ENCODE peak calls at places on chromosome 6, in five cellular contexts. K, X, R, I and P are unnamed samples.

GRCh38 chr6:158589371-158589770 is 29.5 kb downstream of the TMEM181 start:
- DNase-seq in X (no peak), I (no peak), R (no peak), K (no peak), P (no peak)

GRCh38 chr6:104161960-104162669 is 697.6 kb downstream of the HACE1 start:
- DNase-seq in I (peak), K (no peak), R (no peak), X (peak), P (no peak)

GRCh38 chr6:29702519-29703103 is 20.6 kb upstream of the HLA-F start:
- DNase-seq in R (peak), I (peak), X (peak), K (peak), P (no peak)

GRCh38 chr6:129492260-129492659 is 217.7 kb downstream of the ARHGAP18 start:
- DNase-seq in K (no peak), X (peak), I (no peak), R (no peak), P (no peak)

GRCh38 chr6:89145962-89146747 is at the start of gene PM20D2:
- DNase-seq in X (peak), K (peak), R (peak), I (peak), P (peak)

GRCh38 chr6:57021086-57021720 is 25.3 kb upstream of the KIAA1586 start:
- DNase-seq in K (peak), X (peak), R (peak), I (peak), P (peak)

GRCh38 chr6:187252-187840 is 104.9 kb upstream of the DUSP22 start:
- DNase-seq in K (peak), I (no peak), X (no peak), R (no peak), P (no peak)

GRCh38 chr6:144216668-144217218 is 66.4 kb downstream of the STX11 start:
- DNase-seq in R (peak), K (no peak), X (no peak), I (peak), P (no peak)

GRCh38 chr6:17574871-17575560 is 25.1 kb upstream of the FAM8A1 start:
- DNase-seq in K (no peak), X (peak), I (no peak), R (no peak), P (no peak)

GRCh38 chr6:8494730-8495129 is 59.4 kb upstream of the SLC35B3 start:
- DNase-seq in I (no peak), K (no peak), X (no peak), R (no peak), P (peak)

GRCh38 chr6:33904050-33904827 is 100.4 kb upstream of the MLN start:
- DNase-seq in K (peak), I (no peak), R (no peak), X (no peak), P (peak)

GRCh38 chr6:72916906-72917305 is 295.0 kb downstream of the KCNQ5 start:
- DNase-seq in X (peak), R (no peak), K (no peak), I (no peak), P (no peak)
- H3K27ac ChIP-seq in X (no peak), R (no peak), K (no peak), I (no peak), P (no peak)

GRCh38 chr6:24933266-24933665 is 2.5 kb downstream of the RIPOR2 start:
- DNase-seq in K (no peak), X (no peak), R (no peak), I (no peak), P (no peak)

GRCh38 chr6:24933868-24934401 is 1.8 kb downstream of the RIPOR2 start:
- DNase-seq in X (peak), K (peak), R (peak), I (peak), P (no peak)

GRCh38 chr6:24936641-24937317 is 1.0 kb upstream of the RIPOR2 start:
- DNase-seq in R (no peak), I (no peak), X (peak), K (no peak), P (peak)

GRCh38 chr6:24935323-24935722 is 437 bp downstream of the RIPOR2 start:
- DNase-seq in I (no peak), R (no peak), X (no peak), K (no peak), P (no peak)

DNA sequence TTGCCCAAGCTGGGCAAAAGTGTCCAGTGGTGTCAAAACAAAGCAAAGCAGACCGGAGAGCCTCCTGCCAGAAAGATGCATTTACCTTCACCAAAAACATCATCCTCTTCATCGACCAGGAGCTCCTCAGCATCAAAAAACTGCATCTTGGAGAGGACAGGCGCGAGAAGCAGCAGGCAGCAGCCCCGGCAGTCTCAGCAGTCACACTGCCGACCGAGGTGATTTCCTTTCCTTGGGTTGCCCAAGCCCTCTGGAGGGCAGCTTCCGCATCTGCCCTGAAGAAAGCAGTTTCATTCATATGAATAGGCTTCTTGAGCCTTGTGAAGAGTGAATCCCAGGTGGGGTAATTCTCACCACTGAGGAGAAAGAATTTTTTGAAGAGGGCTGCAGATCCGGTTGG is at the start of gene RIPOR2:
- DNase-seq in X (no peak), K (peak), R (peak), I (peak), P (no peak)
- TF ChIP-seq EZH2phosphoT487 in X (no peak), K (no peak), R (no peak), I (no peak), P (no peak)

GRCh38 chr6:156700440-156701057 is 76.6 kb upstream of the ARID1B start:
- DNase-seq in I (no peak), R (no peak), X (no peak), K (no peak), P (no peak)
- H3K27ac ChIP-seq in I (no peak), R (no peak), X (no peak), K (no peak), P (no peak)

GRCh38 chr6:122007366-122007765 is 392.1 kb upstream of the HSF2 start:
- DNase-seq in K (peak), R (no peak), I (peak), X (peak), P (no peak)
- TF ChIP-seq EZH2phosphoT487 in K (no peak), R (no peak), I (no peak), X (no peak), P (no peak)

GRCh38 chr6:166555066-166555465 is 31.4 kb downstream of the RAMACL start:
- DNase-seq in I (no peak), K (no peak), R (no peak), X (no peak), P (no peak)
- H3K27ac ChIP-seq in I (peak), K (no peak), R (no peak), X (no peak), P (no peak)

GRCh38 chr6:149293244-149293643 is 24.3 kb upstream of the TAB2 start:
- DNase-seq in I (no peak), X (no peak), K (no peak), R (no peak), P (no peak)
- TF ChIP-seq EZH2phosphoT487 in I (no peak), X (no peak), K (no peak), R (no peak), P (no peak)

GRCh38 chr6:4157506-4157905 is 22.1 kb upstream of the ECI2 start:
- DNase-seq in R (no peak), X (no peak), I (no peak), K (no peak), P (no peak)
- H3K27ac ChIP-seq in R (no peak), X (no peak), I (no peak), K (no peak), P (no peak)